ENCODE peak calls at places on chromosomes 5 and 9, in eight cellular contexts. R is vagina, N is cardiac muscle cell, M is kidney epithelial cell, C is GM12864, W is astrocyte of the cerebellum, K is fibroblast of pulmonary artery, Z is AG09309. O is an unnamed sample.
A peak's percentile ranks its signal among the peaks of the same experiment; 100 is the strongest.

GRCh38 chr9:88593537-88594185 is 58.7 kb downstream of the NXNL2 start:
- DNase-seq in N (peak; percentile 61), K (peak; percentile 81), W (peak; percentile 60), M (no peak), C (peak; percentile 22), Z (no peak), R (no peak), O (peak; percentile 60)

GRCh38 chr5:54249210-54250028 is 61.0 kb downstream of the ARL15 start:
- DNase-seq in K (no peak), N (peak; percentile 52), C (no peak), Z (no peak), W (no peak), M (no peak), R (no peak), O (peak; percentile 15)

GRCh38 chr9:135252980-135253304 is 165.5 kb downstream of the OLFM1 start:
- DNase-seq in Z (no peak), K (no peak), M (no peak), R (no peak), W (no peak), C (no peak), N (no peak), O (no peak)

GRCh38 chr5:5288236-5288635 is 134.2 kb upstream of the ICE1 start:
- DNase-seq in C (no peak), W (peak; percentile 1), K (no peak), M (no peak), R (no peak), Z (no peak), N (no peak), O (no peak)

GRCh38 chr5:108587816-108588215 is 159.9 kb upstream of the FER start:
- DNase-seq in R (no peak), K (no peak), Z (no peak), W (no peak), C (no peak), M (no peak), N (no peak), O (no peak)

GRCh38 chr5:6118691-6119090 is 259.7 kb downstream of the MED10 start:
- DNase-seq in R (no peak), N (no peak), Z (no peak), M (no peak), K (no peak), C (no peak), W (no peak), O (no peak)

GRCh38 chr9:91949946-91950664 is at the start of gene ROR2:
- DNase-seq in R (no peak), C (no peak), N (peak; percentile 89), Z (no peak), K (peak; percentile 70), W (no peak), M (no peak), O (peak; percentile 74)

GRCh38 chr9:116102596-116102995 is 51.0 kb upstream of the PAPPA start:
- DNase-seq in M (no peak), R (no peak), W (no peak), Z (no peak), K (no peak), C (no peak), N (no peak), O (no peak)

GRCh38 chr5:11869203-11869602 is 35.0 kb downstream of the CTNND2 start:
- DNase-seq in N (no peak), C (no peak), M (no peak), K (no peak), W (no peak), R (no peak), Z (no peak), O (no peak)

GRCh38 chr5:53200309-53200708 is 90.8 kb upstream of the MOCS2 start:
- DNase-seq in C (no peak), K (peak; percentile 8), W (no peak), Z (no peak), M (no peak), R (no peak), N (no peak), O (no peak)

GRCh38 chr5:14191325-14191724 is 48.2 kb downstream of the TRIO start:
- DNase-seq in N (no peak), W (no peak), Z (no peak), C (no peak), M (no peak), R (no peak), K (no peak), O (no peak)

GRCh38 chr9:137453643-137454081 is 5.5 kb downstream of the NSMF start:
- DNase-seq in W (no peak), C (no peak), Z (no peak), N (peak; percentile 88), K (peak; percentile 76), R (no peak), M (no peak), O (peak; percentile 89)

GRCh38 chr5:127080001-127080478 is 6.7 kb upstream of the C5orf63 start:
- DNase-seq in C (no peak), W (no peak), N (peak; percentile 36), K (no peak), Z (no peak), M (no peak), R (no peak), O (no peak)

GRCh38 chr9:8816361-8816760 is 1016.8 kb upstream of the DMAC1 start:
- DNase-seq in C (no peak), M (peak; percentile 29), W (no peak), N (peak; percentile 31), R (no peak), K (no peak), Z (no peak), O (no peak)

GRCh38 chr5:137735531-137736284 is at the start of gene KLHL3:
- DNase-seq in Z (no peak), N (peak; percentile 70), K (peak; percentile 63), R (no peak), W (no peak), M (peak; percentile 38), C (no peak), O (peak; percentile 58)

DNA sequence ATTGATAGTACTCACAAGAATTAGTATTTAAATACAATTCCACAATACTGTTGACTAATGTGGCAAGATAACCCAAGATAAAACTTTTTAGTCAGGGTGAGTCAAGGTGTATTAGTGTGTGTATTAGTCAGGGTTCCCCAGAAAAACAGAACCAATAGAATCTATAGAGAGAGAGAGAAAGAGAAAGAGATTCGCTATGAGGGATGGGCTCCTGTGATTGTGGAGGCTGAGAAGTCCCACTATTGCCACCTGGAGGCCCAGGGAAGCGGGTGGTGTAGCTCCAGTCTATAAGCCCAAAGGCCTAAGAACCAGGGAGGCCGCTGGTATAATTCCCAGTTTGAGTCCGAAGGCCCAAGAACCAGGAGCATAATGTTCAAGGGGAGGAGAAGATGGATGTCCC is 10.0 kb upstream of the SHISAL2B start:
- DNase-seq in Z (no peak), W (no peak), C (no peak), R (no peak), M (no peak), K (no peak), N (no peak), O (no peak)
- TF ChIP-seq CTCF in Z (peak; percentile 28), W (no peak), C (peak; percentile 12), R (no peak), M (peak; percentile 13), K (peak; percentile 25), N (peak; percentile 20), O (no peak)

DNA sequence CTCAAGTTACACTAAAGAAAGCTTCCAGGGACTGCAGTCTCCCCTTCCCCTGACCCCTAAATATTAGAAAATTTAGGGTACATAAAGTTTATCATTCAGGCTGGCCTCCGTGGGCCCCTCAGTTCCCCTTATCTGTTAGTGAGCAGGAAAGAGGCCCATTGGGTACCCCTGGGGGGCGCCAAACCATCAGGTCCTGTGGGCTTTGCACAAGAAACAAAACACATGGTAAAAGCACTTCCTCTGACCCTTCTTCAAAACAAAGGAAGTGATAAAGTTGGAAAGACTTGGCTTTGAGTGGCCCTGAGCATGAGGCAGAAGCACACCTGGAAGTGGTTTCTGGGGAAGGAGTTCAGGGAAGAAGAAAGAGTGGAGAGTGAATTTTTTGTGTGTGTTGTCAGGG is 213.0 kb downstream of the SMARCA2 start:
- DNase-seq in N (no peak), Z (no peak), C (no peak), K (no peak), R (no peak), M (no peak), W (no peak), O (no peak)
- TF ChIP-seq CTCF in N (peak; percentile 31), Z (peak; percentile 29), C (peak; percentile 51), K (peak; percentile 16), R (no peak), M (peak; percentile 59), W (peak; percentile 41), O (peak; percentile 4)

GRCh38 chr5:149498724-149499336 is 52.4 kb downstream of the CSNK1A1 start:
- DNase-seq in Z (no peak), N (no peak), K (no peak), C (no peak), W (no peak), R (no peak), M (no peak), O (no peak)
- TF ChIP-seq CTCF in Z (no peak), N (no peak), K (no peak), C (no peak), W (no peak), R (no peak), M (no peak), O (no peak)

GRCh38 chr5:37876926-37877325 is 37.1 kb upstream of the GDNF start:
- DNase-seq in W (no peak), K (no peak), R (no peak), M (no peak), N (no peak), Z (no peak), C (no peak), O (no peak)

GRCh38 chr5:37871023-37871815 is 31.4 kb upstream of the GDNF start:
- DNase-seq in N (no peak), M (no peak), R (no peak), W (peak; percentile 20), C (no peak), K (peak; percentile 9), Z (peak; percentile 79), O (no peak)

GRCh38 chr5:37876245-37876644 is 36.4 kb upstream of the GDNF start:
- DNase-seq in Z (no peak), R (no peak), W (no peak), M (no peak), N (no peak), C (no peak), K (no peak), O (no peak)

GRCh38 chr5:37873988-37874387 is 34.1 kb upstream of the GDNF start:
- DNase-seq in N (no peak), W (no peak), K (no peak), C (no peak), M (no peak), R (no peak), Z (no peak), O (no peak)

DNA sequence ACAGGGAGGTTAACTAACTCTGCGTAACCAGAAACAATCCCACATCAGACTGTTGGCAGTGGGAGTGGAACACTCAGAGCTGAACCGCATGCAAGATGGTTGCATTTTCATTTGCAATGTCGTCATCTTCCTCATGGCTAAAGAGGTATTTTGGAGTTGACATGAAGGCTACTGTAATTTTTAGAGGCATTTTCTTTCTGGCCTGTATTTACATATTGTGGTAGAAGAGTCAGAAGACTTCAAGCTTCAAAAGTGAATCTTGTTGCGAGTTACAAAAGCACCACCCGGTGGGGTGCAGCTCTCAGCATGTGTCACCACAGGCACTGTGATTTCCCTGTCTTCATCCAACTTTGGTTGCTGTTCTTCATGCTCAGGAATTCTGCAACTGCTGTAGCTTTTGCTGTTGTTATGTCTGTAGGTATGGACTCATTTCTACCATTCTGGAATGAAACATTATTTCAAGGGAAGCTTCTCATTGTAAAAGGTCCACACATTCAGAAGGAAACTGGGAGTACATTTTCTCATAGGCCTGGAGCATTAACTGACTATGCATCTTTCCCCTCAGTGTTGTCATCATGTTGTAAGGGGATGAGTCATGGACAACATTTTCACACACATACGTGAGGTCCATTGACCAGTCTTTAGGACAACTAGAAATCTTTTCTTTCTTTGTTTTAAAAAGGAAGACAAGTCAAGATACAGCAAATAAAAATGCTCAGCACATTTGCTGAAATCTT is 35.4 kb upstream of the GDNF start:
- DNase-seq in M (no peak), Z (no peak), W (peak; percentile 91), K (peak; percentile 41), N (no peak), C (no peak), R (no peak), O (no peak)
- TF ChIP-seq CTCF in M (no peak), Z (no peak), W (no peak), K (no peak), N (no peak), C (no peak), R (no peak), O (no peak)

O was measured in GM10248.